ENCODE peak calls at places on chromosomes 5 and 9, in five cellular contexts. One of them, this sample, is unnamed.

GRCh38 chr9:77827104-77827784 is 179.1 kb upstream of the GNA14 start:
- DNase-seq in Peyer's patch: no peak
- DNase-seq in suprapubic skin: no peak
- DNase-seq in neural progenitor cell: no peak
- DNase-seq in astrocyte of the spinal cord: no peak
- DNase-seq in this sample: no peak

GRCh38 chr9:127166651-127167524 is 44.5 kb upstream of the ANGPTL2 start:
- DNase-seq in astrocyte of the spinal cord: no peak
- DNase-seq in Peyer's patch: peak
- DNase-seq in neural progenitor cell: no peak
- DNase-seq in suprapubic skin: no peak
- DNase-seq in this sample: no peak

GRCh38 chr5:80990971-80991370 is 30.8 kb downstream of the RASGRF2 start:
- DNase-seq in suprapubic skin: no peak
- DNase-seq in Peyer's patch: no peak
- DNase-seq in neural progenitor cell: no peak
- DNase-seq in astrocyte of the spinal cord: no peak
- DNase-seq in this sample: peak

GRCh38 chr5:393846-394275 is 49.1 kb upstream of the EXOC3 start:
- DNase-seq in neural progenitor cell: peak
- DNase-seq in Peyer's patch: no peak
- DNase-seq in astrocyte of the spinal cord: no peak
- DNase-seq in suprapubic skin: no peak
- DNase-seq in this sample: peak

GRCh38 chr9:138070815-138071214 is 193.2 kb downstream of the CACNA1B start:
- DNase-seq in Peyer's patch: no peak
- DNase-seq in neural progenitor cell: no peak
- DNase-seq in suprapubic skin: no peak
- DNase-seq in astrocyte of the spinal cord: no peak
- DNase-seq in this sample: no peak

GRCh38 chr9:136746621-136747020 is 1.7 kb downstream of the LCN6 start:
- DNase-seq in neural progenitor cell: no peak
- DNase-seq in astrocyte of the spinal cord: no peak
- DNase-seq in suprapubic skin: no peak
- DNase-seq in Peyer's patch: no peak
- DNase-seq in this sample: no peak

GRCh38 chr5:105506692-105507277 is 1944.2 kb upstream of the NUDT12 start:
- DNase-seq in neural progenitor cell: peak
- DNase-seq in Peyer's patch: no peak
- DNase-seq in astrocyte of the spinal cord: peak
- DNase-seq in suprapubic skin: no peak
- DNase-seq in this sample: peak

GRCh38 chr5:101390317-101390908 is 487.3 kb upstream of the ST8SIA4 start:
- DNase-seq in astrocyte of the spinal cord: peak
- DNase-seq in Peyer's patch: no peak
- DNase-seq in neural progenitor cell: peak
- DNase-seq in suprapubic skin: no peak
- DNase-seq in this sample: peak

GRCh38 chr5:132557425-132557805 is 638 bp downstream of the RAD50 start:
- DNase-seq in astrocyte of the spinal cord: peak
- DNase-seq in neural progenitor cell: peak
- DNase-seq in Peyer's patch: peak
- DNase-seq in suprapubic skin: no peak
- DNase-seq in this sample: peak

GRCh38 chr5:28576022-28576421 is 1537.6 kb upstream of the CDH9 start:
- DNase-seq in neural progenitor cell: peak
- DNase-seq in astrocyte of the spinal cord: peak
- DNase-seq in Peyer's patch: no peak
- DNase-seq in suprapubic skin: no peak
- DNase-seq in this sample: peak

GRCh38 chr9:28212979-28213378 is 639.7 kb upstream of the C9orf72 start:
- DNase-seq in Peyer's patch: no peak
- DNase-seq in astrocyte of the spinal cord: peak
- DNase-seq in suprapubic skin: no peak
- DNase-seq in neural progenitor cell: no peak
- DNase-seq in this sample: peak

GRCh38 chr9:127763918-127764384 is 14.5 kb downstream of the SH2D3C start:
- DNase-seq in neural progenitor cell: peak
- DNase-seq in astrocyte of the spinal cord: no peak
- DNase-seq in Peyer's patch: peak
- DNase-seq in suprapubic skin: no peak
- DNase-seq in this sample: peak

GRCh38 chr5:65199988-65200668 is 281.6 kb downstream of the ADAMTS6 start:
- DNase-seq in suprapubic skin: no peak
- DNase-seq in astrocyte of the spinal cord: peak
- DNase-seq in Peyer's patch: no peak
- DNase-seq in neural progenitor cell: no peak
- DNase-seq in this sample: peak

GRCh38 chr9:79384506-79384905 is 187.3 kb upstream of the TLE4 start:
- DNase-seq in neural progenitor cell: no peak
- DNase-seq in astrocyte of the spinal cord: peak
- DNase-seq in suprapubic skin: no peak
- DNase-seq in Peyer's patch: no peak
- DNase-seq in this sample: peak

GRCh38 chr5:171573021-171573420 is 153.6 kb downstream of the FGF18 start:
- DNase-seq in astrocyte of the spinal cord: no peak
- DNase-seq in neural progenitor cell: no peak
- DNase-seq in suprapubic skin: no peak
- DNase-seq in Peyer's patch: no peak
- DNase-seq in this sample: no peak

GRCh38 chr9:121445986-121446385 is 53.7 kb downstream of the GGTA1 start:
- DNase-seq in astrocyte of the spinal cord: no peak
- DNase-seq in suprapubic skin: no peak
- DNase-seq in Peyer's patch: no peak
- DNase-seq in neural progenitor cell: no peak
- DNase-seq in this sample: no peak

GRCh38 chr9:6877671-6878161 is 119.9 kb downstream of the KDM4C start:
- DNase-seq in suprapubic skin: no peak
- DNase-seq in Peyer's patch: no peak
- DNase-seq in astrocyte of the spinal cord: peak
- DNase-seq in neural progenitor cell: no peak
- DNase-seq in this sample: peak

GRCh38 chr5:31075981-31076380 is 117.5 kb upstream of the CDH6 start:
- DNase-seq in astrocyte of the spinal cord: no peak
- DNase-seq in neural progenitor cell: no peak
- DNase-seq in suprapubic skin: no peak
- DNase-seq in Peyer's patch: no peak
- DNase-seq in this sample: no peak

GRCh38 chr9:106888992-106889631 is 26.1 kb downstream of the ZNF462 start:
- DNase-seq in Peyer's patch: no peak
- DNase-seq in suprapubic skin: no peak
- DNase-seq in neural progenitor cell: no peak
- DNase-seq in astrocyte of the spinal cord: no peak
- DNase-seq in this sample: no peak

GRCh38 chr5:94627191-94627590 is 8.7 kb downstream of the SLF1 start:
- DNase-seq in suprapubic skin: no peak
- DNase-seq in astrocyte of the spinal cord: no peak
- DNase-seq in neural progenitor cell: no peak
- DNase-seq in Peyer's patch: no peak
- DNase-seq in this sample: no peak

DNA sequence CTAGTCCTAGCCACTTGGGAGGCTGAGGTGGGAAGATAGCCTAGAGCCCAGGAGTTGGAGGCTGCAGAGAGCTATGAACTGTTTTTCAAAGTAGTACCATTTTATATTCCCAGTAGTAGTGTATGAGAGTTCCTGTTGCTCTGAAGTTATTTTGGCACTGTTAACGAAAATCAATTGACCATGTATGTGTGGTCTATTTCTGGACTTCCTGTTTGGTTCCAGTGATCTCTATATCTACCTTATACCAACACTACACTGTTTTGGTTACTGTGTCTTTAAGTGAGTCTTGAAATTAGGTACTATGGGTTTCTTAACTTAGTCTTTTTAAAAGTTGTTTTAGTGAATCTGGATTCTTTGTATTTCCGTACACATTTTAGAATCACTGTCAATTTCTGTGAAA is 13.6 kb downstream of the SLF1 start:
- DNase-seq in astrocyte of the spinal cord: no peak
- DNase-seq in suprapubic skin: no peak
- DNase-seq in neural progenitor cell: no peak
- DNase-seq in Peyer's patch: no peak
- DNase-seq in this sample: no peak
- H3K4me3 ChIP-seq in astrocyte of the spinal cord: no peak
- H3K4me3 ChIP-seq in suprapubic skin: no peak
- H3K4me3 ChIP-seq in neural progenitor cell: no peak
- H3K4me3 ChIP-seq in Peyer's patch: no peak
- H3K4me3 ChIP-seq in this sample: no peak

DNA sequence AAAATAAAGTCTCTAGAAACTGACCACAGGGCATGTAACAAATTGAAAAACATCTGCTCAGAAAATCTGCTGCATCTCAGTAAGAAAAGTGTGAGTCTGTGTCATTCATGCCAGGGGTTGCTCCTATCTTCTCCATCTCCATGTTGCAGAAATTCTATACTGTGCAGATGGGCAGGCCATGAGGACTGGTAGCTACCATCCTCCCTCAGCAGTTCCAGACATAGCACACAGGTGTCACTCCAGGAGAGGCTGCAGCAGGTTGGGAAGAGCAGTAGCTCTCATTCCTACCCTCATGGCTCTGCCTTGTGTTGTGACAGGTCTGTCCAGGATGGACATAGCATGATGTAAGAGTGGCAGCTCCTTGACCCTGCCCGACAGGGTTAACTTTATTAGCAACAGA is 173.4 kb downstream of the NDUFS4 start:
- DNase-seq in neural progenitor cell: no peak
- DNase-seq in suprapubic skin: no peak
- DNase-seq in Peyer's patch: no peak
- DNase-seq in astrocyte of the spinal cord: no peak
- DNase-seq in this sample: no peak
- TF ChIP-seq CTCF in neural progenitor cell: no peak
- TF ChIP-seq CTCF in suprapubic skin: no peak
- TF ChIP-seq CTCF in Peyer's patch: no peak
- TF ChIP-seq CTCF in astrocyte of the spinal cord: no peak
- TF ChIP-seq CTCF in this sample: no peak

GRCh38 chr5:17219431-17219830 is 2.0 kb downstream of the BASP1 start:
- DNase-seq in astrocyte of the spinal cord: no peak
- DNase-seq in suprapubic skin: no peak
- DNase-seq in Peyer's patch: no peak
- DNase-seq in neural progenitor cell: peak
- DNase-seq in this sample: no peak
- H3K4me3 ChIP-seq in astrocyte of the spinal cord: peak
- H3K4me3 ChIP-seq in suprapubic skin: peak
- H3K4me3 ChIP-seq in Peyer's patch: no peak
- H3K4me3 ChIP-seq in neural progenitor cell: peak
- H3K4me3 ChIP-seq in this sample: peak

GRCh38 chr5:140076142-140076541 is 33.0 kb upstream of the NRG2 start:
- DNase-seq in Peyer's patch: no peak
- DNase-seq in astrocyte of the spinal cord: no peak
- DNase-seq in suprapubic skin: no peak
- DNase-seq in neural progenitor cell: no peak
- DNase-seq in this sample: no peak
- TF ChIP-seq CTCF in Peyer's patch: no peak
- TF ChIP-seq CTCF in astrocyte of the spinal cord: no peak
- TF ChIP-seq CTCF in suprapubic skin: no peak
- TF ChIP-seq CTCF in neural progenitor cell: no peak
- TF ChIP-seq CTCF in this sample: no peak

GRCh38 chr5:106675674-106676073 is 995.1 kb downstream of the EFNA5 start:
- DNase-seq in suprapubic skin: no peak
- DNase-seq in Peyer's patch: no peak
- DNase-seq in astrocyte of the spinal cord: no peak
- DNase-seq in neural progenitor cell: no peak
- DNase-seq in this sample: peak

GRCh38 chr5:106677057-106677456 is 993.7 kb downstream of the EFNA5 start:
- DNase-seq in neural progenitor cell: no peak
- DNase-seq in suprapubic skin: no peak
- DNase-seq in astrocyte of the spinal cord: no peak
- DNase-seq in Peyer's patch: no peak
- DNase-seq in this sample: no peak

GRCh38 chr5:106680330-106680729 is 990.4 kb downstream of the EFNA5 start:
- DNase-seq in neural progenitor cell: no peak
- DNase-seq in Peyer's patch: no peak
- DNase-seq in astrocyte of the spinal cord: peak
- DNase-seq in suprapubic skin: no peak
- DNase-seq in this sample: peak
- H3K4me3 ChIP-seq in neural progenitor cell: no peak
- H3K4me3 ChIP-seq in Peyer's patch: no peak
- H3K4me3 ChIP-seq in astrocyte of the spinal cord: no peak
- H3K4me3 ChIP-seq in suprapubic skin: peak
- H3K4me3 ChIP-seq in this sample: peak

DNA sequence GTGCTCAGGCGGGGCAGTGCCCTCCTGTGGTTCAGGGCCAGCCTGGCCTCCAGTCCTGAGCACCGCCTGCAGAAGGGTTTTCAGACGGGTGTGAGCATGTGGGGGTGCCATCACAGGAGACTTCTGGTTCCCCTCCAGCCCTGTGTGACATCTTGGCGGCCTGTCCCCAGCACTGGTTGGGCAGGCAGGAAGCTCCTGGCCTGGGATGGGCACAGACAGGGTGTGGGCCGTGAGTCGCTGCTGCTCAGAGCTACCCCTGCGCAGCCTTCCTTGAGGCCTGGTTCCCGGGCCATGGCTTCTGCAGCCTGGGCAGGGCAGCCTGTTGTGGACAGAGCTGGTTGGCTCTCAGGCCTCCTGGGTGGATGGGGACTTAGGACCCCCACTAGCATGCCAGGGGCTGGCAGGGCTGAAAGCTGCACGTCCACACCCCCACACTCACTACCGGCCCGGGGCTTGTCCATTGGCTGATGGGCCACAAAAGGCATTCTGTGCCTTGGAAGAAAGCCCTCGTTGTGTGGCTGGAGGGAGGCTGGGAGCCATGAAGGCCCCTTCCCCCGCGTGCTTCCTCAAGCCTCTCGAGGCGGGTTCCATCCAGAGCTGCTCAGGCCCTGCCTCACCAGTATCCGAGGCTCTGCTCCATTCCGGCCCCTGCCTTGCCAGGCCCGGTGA is 58.7 kb downstream of the RXRA start:
- DNase-seq in neural progenitor cell: peak
- DNase-seq in astrocyte of the spinal cord: no peak
- DNase-seq in suprapubic skin: no peak
- DNase-seq in Peyer's patch: no peak
- DNase-seq in this sample: no peak
- TF ChIP-seq CTCF in neural progenitor cell: no peak
- TF ChIP-seq CTCF in astrocyte of the spinal cord: no peak
- TF ChIP-seq CTCF in suprapubic skin: no peak
- TF ChIP-seq CTCF in Peyer's patch: no peak
- TF ChIP-seq CTCF in this sample: no peak

GRCh38 chr9:131084661-131085369 is 11.5 kb upstream of the AIF1L start:
- DNase-seq in neural progenitor cell: no peak
- DNase-seq in astrocyte of the spinal cord: no peak
- DNase-seq in Peyer's patch: no peak
- DNase-seq in suprapubic skin: no peak
- DNase-seq in this sample: no peak

GRCh38 chr9:131081868-131082267 is 14.5 kb upstream of the AIF1L start:
- DNase-seq in Peyer's patch: no peak
- DNase-seq in neural progenitor cell: no peak
- DNase-seq in astrocyte of the spinal cord: no peak
- DNase-seq in suprapubic skin: no peak
- DNase-seq in this sample: no peak

GRCh38 chr9:131085370-131086122 is 10.8 kb upstream of the AIF1L start:
- DNase-seq in suprapubic skin: no peak
- DNase-seq in neural progenitor cell: no peak
- DNase-seq in Peyer's patch: no peak
- DNase-seq in astrocyte of the spinal cord: no peak
- DNase-seq in this sample: no peak

GRCh38 chr9:131080589-131080988 is 15.7 kb upstream of the AIF1L start:
- DNase-seq in suprapubic skin: no peak
- DNase-seq in neural progenitor cell: no peak
- DNase-seq in astrocyte of the spinal cord: no peak
- DNase-seq in Peyer's patch: no peak
- DNase-seq in this sample: no peak

GRCh38 chr9:131082774-131083512 is 13.4 kb upstream of the AIF1L start:
- DNase-seq in neural progenitor cell: no peak
- DNase-seq in Peyer's patch: no peak
- DNase-seq in suprapubic skin: no peak
- DNase-seq in astrocyte of the spinal cord: no peak
- DNase-seq in this sample: no peak
- H3K4me3 ChIP-seq in neural progenitor cell: no peak
- H3K4me3 ChIP-seq in Peyer's patch: no peak
- H3K4me3 ChIP-seq in suprapubic skin: no peak
- H3K4me3 ChIP-seq in astrocyte of the spinal cord: no peak
- H3K4me3 ChIP-seq in this sample: no peak

This sample was measured in choroid plexus epithelial cell.